ENCODE peak calls at places on chromosomes 11 and 22, in four cellular contexts. W is endothelial cell of umbilical vein, N is HepG2, G is tibial nerve. I is an unnamed sample.
A peak's percentile ranks its signal among the peaks of the same experiment; 100 is the strongest.

GRCh38 chr22:17910561-17911311 is 113.6 kb downstream of the MICAL3 start:
- DNase-seq in W (peak; percentile 94), N (no peak), G (no peak), I (peak; percentile 90)

GRCh38 chr11:14544611-14545010 is 24.4 kb upstream of the PSMA1 start:
- DNase-seq in W (no peak), N (no peak), G (no peak), I (no peak)

GRCh38 chr11:46680815-46681214 is 19.6 kb downstream of the ARHGAP1 start:
- DNase-seq in W (no peak), N (no peak), G (no peak), I (no peak)

GRCh38 chr11:57402188-57403066 is 12.0 kb upstream of the PRG2 start:
- DNase-seq in W (no peak), N (no peak), G (no peak), I (no peak)

GRCh38 chr22:32050678-32051515 is 7.8 kb downstream of the SLC5A1 start:
- DNase-seq in W (no peak), N (peak; percentile 20), G (no peak), I (peak; percentile 19)

GRCh38 chr22:30923168-30923900 is 45.2 kb downstream of the MORC2 start:
- DNase-seq in W (no peak), N (no peak), G (no peak), I (peak; percentile 12)

GRCh38 chr11:10319691-10320090 is 14.8 kb downstream of the ADM start:
- DNase-seq in W (no peak), N (no peak), G (no peak), I (no peak)

GRCh38 chr22:20316844-20317401 is 2.9 kb downstream of the DGCR6L start:
- DNase-seq in W (no peak), N (no peak), G (no peak), I (peak; percentile 9)

GRCh38 chr11:130916238-130916855 is at the start of gene SNX19:
- DNase-seq in W (peak; percentile 92), N (no peak), G (peak; percentile 76), I (peak; percentile 94)

GRCh38 chr22:44483878-44484277 is 14.2 kb downstream of the RTL6 start:
- DNase-seq in W (no peak), N (no peak), G (no peak), I (no peak)

GRCh38 chr22:19942886-19943664 is 1.5 kb upstream of the TXNRD2 start:
- DNase-seq in W (peak; percentile 72), N (peak; percentile 64), G (no peak), I (peak; percentile 65)

GRCh38 chr11:105042178-105042577 is 3.0 kb downstream of the CARD16 start:
- DNase-seq in W (no peak), N (no peak), G (no peak), I (no peak)

GRCh38 chr11:58900479-58901420 is 38.5 kb upstream of the GLYATL1 start:
- DNase-seq in W (peak; percentile 41), N (peak; percentile 56), G (peak; percentile 62), I (peak; percentile 89)

GRCh38 chr11:83693279-83693992 is 407.3 kb upstream of the CCDC90B start:
- DNase-seq in W (peak; percentile 6), N (no peak), G (no peak), I (no peak)

GRCh38 chr22:37582526-37582925 is 2.6 kb upstream of the LGALS2 start:
- DNase-seq in W (no peak), N (no peak), G (no peak), I (no peak)

GRCh38 chr11:61482513-61482912 is 26.0 kb upstream of the LRRC10B start:
- DNase-seq in W (no peak), N (no peak), G (no peak), I (no peak)

GRCh38 chr11:16794047-16794818 is 55.8 kb downstream of the C11orf58 start:
- DNase-seq in W (no peak), N (no peak), G (no peak), I (no peak)

GRCh38 chr11:19962795-19963163 is 197.5 kb downstream of the DBX1 start:
- DNase-seq in W (no peak), N (no peak), G (no peak), I (no peak)

GRCh38 chr22:48315415-48316244 is 1512.0 kb downstream of the BRD1 start:
- DNase-seq in W (no peak), N (no peak), G (no peak), I (no peak)

GRCh38 chr22:45599836-45600577 is 71.6 kb upstream of the ATXN10 start:
- DNase-seq in W (no peak), N (no peak), G (no peak), I (no peak)

GRCh38 chr11:106694501-106694900 is 323.8 kb downstream of the GUCY1A2 start:
- DNase-seq in W (no peak), N (no peak), G (no peak), I (no peak)

GRCh38 chr22:31496735-31497146 is 405 bp downstream of the SFI1 start:
- DNase-seq in W (no peak), N (no peak), G (no peak), I (peak; percentile 36)

GRCh38 chr22:23241562-23242472 is 61.5 kb downstream of the BCR start:
- DNase-seq in W (no peak), N (no peak), G (no peak), I (no peak)

GRCh38 chr11:19922689-19923035 is 210.0 kb downstream of the NAV2 start:
- DNase-seq in W (no peak), N (no peak), G (no peak), I (no peak)

GRCh38 chr22:24583221-24583971 is 9.5 kb downstream of the LRRC75B start:
- DNase-seq in W (no peak), N (peak; percentile 76), G (no peak), I (peak; percentile 73)

GRCh38 chr11:1756791-1757771 is 6.6 kb downstream of the CTSD start:
- DNase-seq in W (no peak), N (no peak), G (no peak), I (no peak)

GRCh38 chr11:134861490-134862107 is 449.6 kb upstream of the B3GAT1 start:
- DNase-seq in W (no peak), N (no peak), G (no peak), I (peak; percentile 36)

GRCh38 chr11:66569076-66569475 is 670 bp upstream of the CTSF start:
- DNase-seq in W (no peak), N (no peak), G (no peak), I (no peak)

GRCh38 chr22:30876925-30877553 is 91.5 kb downstream of the MORC2 start:
- DNase-seq in W (no peak), N (no peak), G (no peak), I (peak; percentile 63)

GRCh38 chr11:57643802-57644201 is 5.9 kb downstream of the YPEL4 start:
- DNase-seq in W (peak; percentile 32), N (no peak), G (no peak), I (no peak)

GRCh38 chr11:65946655-65947054 is 1.4 kb downstream of the TSGA10IP start:
- DNase-seq in W (no peak), N (no peak), G (no peak), I (no peak)

GRCh38 chr11:3939651-3940190 is 84.3 kb downstream of the STIM1 start:
- DNase-seq in W (no peak), N (no peak), G (no peak), I (no peak)

GRCh38 chr22:49113758-49114157 is 713.9 kb downstream of the BRD1 start:
- DNase-seq in W (no peak), N (no peak), G (no peak), I (no peak)

DNA sequence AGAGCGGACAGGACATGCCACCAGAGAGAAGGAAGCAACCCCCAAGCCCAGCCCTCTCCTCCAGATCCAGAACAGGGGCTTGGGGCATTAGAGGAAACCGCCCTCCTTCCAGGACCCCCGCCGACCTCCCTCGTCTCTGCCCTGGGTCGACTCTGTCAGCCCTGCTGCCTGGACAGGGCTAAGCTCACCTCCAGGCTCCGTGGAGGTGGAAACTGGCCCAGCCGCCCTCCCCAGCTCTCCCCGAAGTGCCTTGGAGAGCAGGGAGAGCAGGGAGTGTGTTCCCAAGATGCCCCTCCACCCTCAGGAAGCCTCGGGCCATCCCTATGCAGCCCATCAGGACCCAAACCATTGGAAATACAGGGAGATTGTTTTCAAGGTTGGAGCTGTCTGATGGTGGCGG is 26.8 kb downstream of the ANO1 start:
- DNase-seq in W (no peak), N (no peak), G (no peak), I (no peak)
- H3K27me3 ChIP-seq in W (no peaks in the 10 kb centered on the region), N (peaks cover 85% of the 10 kb centered on the region), G (no peaks in the 10 kb centered on the region), I (no peaks in the 10 kb centered on the region)

DNA sequence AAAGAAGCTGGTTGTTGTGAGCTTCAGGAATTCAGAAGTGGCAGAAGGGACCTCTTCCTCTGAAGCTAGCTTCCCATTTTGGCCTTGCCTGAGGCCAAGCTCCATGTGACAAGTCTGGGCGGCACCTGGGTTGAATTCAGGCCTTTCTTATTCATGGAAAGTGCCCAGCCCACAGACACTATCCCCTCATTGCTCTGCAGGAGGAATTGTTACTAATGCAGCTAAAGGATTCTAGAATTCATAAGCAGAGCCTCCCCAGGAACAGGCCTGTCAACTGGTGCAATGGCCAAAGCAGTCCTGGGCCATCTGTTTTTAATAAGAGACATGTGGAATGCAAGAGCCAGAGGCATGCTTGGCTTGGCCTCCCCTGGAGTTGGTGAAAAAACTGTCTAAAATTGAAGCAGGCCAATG is 71.4 kb downstream of the SLC1A2 start:
- DNase-seq in W (no peak), N (no peak), G (no peak), I (no peak)
- TF ChIP-seq POLR2A in W (no peak), N (no peak), G (no peak), I (no peak)

DNA sequence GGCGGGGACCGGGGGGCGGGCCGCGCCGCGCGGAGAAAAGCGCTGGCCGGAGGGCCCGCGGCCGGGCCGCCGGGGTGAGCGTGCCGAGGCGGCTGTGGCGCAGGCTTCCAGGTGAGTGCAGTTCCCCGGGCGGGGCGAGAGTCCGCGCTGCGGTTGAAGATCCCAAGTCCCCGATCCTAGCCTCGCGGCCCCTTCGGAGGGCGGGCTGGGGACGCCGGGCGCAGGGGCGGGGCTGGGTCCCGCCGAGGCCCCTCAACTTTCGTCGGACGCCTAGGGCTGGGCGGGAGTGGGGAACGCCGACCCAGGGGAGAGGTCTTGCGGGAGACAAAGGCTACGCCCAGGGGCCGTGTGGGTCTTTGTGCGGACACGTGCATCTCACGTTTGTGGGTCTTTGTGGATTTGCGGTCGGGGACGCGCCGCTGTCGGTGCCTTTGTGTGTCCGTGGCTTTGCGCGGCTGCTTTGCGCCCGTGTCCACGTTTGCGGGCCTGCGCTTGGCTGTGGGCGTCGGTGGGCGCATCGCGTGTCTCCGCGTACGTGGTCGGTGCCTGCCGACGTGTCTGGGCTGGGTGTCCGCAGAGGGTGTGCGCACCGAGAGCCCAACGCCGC is at the start of gene TSKU:
- DNase-seq in W (no peak), N (no peak), G (no peak), I (no peak)
- H3K4me3 ChIP-seq in W (peak within 1 kb of the TSS; percentile 84), N (peak within 1 kb of the TSS; percentile 97), G (peak within 1 kb of the TSS; percentile 98), I (peak within 1 kb of the TSS; percentile 80)

GRCh38 chr11:128924618-128925017 is 18.1 kb downstream of the TP53AIP1 start:
- DNase-seq in W (no peak), N (no peak), G (no peak), I (no peak)

GRCh38 chr11:128919192-128919591 is 23.5 kb downstream of the TP53AIP1 start:
- DNase-seq in W (no peak), N (no peak), G (no peak), I (no peak)

GRCh38 chr11:128920651-128921050 is 22.0 kb downstream of the TP53AIP1 start:
- DNase-seq in W (no peak), N (no peak), G (no peak), I (no peak)

GRCh38 chr11:128924109-128924508 is 18.6 kb downstream of the TP53AIP1 start:
- DNase-seq in W (no peak), N (no peak), G (no peak), I (no peak)

DNA sequence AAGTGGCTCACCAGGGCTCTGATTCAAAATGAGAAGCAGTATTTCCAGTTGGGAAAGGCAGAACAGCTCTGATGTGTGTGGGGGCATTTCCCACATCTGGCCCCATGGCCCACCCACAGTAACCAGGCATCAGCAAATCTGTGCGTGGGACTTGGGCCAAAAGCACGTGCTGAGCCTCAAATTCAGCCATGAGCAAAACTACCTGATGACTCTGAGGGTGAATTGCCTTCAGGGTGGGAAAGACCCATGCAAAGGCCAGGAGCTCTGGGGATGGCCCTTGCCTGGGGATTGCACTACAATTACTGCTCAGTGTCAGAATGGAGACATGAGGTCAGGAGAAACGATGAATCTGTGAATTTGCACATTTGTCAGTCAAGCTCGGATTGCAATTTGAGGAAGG is 20.9 kb downstream of the TP53AIP1 start:
- DNase-seq in W (no peak), N (no peak), G (no peak), I (no peak)
- H3K27me3 ChIP-seq in W (peaks cover 2% of the 10 kb centered on the region), N (peaks cover 43% of the 10 kb centered on the region), G (no peaks in the 10 kb centered on the region), I (no peaks in the 10 kb centered on the region)

I was measured in testis.